ENCODE peak calls at places on chromosomes 11 and 22, in four cellular contexts. M, Y, E and N are unnamed samples. For H3K36me3, the result is how much of the 10 kb centered on the place peaks cover.

GRCh38 chr11:81033779-81034550 is 1593.1 kb upstream of the TENM4 start:
- DNase-seq in M (no peak), Y (no peak), E (no peak), N (no peak)

GRCh38 chr11:7056828-7057513 is 31.8 kb upstream of the RBMXL2 start:
- DNase-seq in Y (no peak), E (no peak), M (no peak), N (no peak)

GRCh38 chr22:47064016-47064415 is 301.6 kb downstream of the TBC1D22A start:
- DNase-seq in E (no peak), M (peak), Y (no peak), N (no peak)

GRCh38 chr11:79570104-79570503 is 129.3 kb upstream of the TENM4 start:
- DNase-seq in M (no peak), Y (no peak), E (no peak), N (no peak)

GRCh38 chr11:40537734-40538133 is 921.7 kb downstream of the LRRC4C start:
- DNase-seq in M (no peak), Y (no peak), E (no peak), N (no peak)

GRCh38 chr22:23124611-23125511 is 16.9 kb downstream of the RSPH14 start:
- DNase-seq in E (no peak), Y (no peak), M (no peak), N (no peak)

GRCh38 chr11:96567667-96568066 is 177.9 kb downstream of the JRKL start:
- DNase-seq in Y (no peak), E (no peak), M (no peak), N (no peak)

GRCh38 chr11:63876616-63877015 is 37.7 kb downstream of the MARK2 start:
- DNase-seq in E (no peak), Y (no peak), M (no peak), N (no peak)

GRCh38 chr11:77776455-77776854 is 44.1 kb downstream of the RSF1 start:
- DNase-seq in M (peak), Y (no peak), E (no peak), N (no peak)

GRCh38 chr11:64355078-64355940 is 3.7 kb upstream of the RPS6KA4 start:
- DNase-seq in M (peak), E (peak), Y (peak), N (peak)

GRCh38 chr11:111939836-111940604 is 2.9 kb downstream of the DIXDC1 start:
- DNase-seq in E (no peak), Y (no peak), M (peak), N (no peak)

GRCh38 chr11:7486731-7487130 is 1.4 kb downstream of the OLFML1 start:
- DNase-seq in E (no peak), Y (no peak), M (no peak), N (no peak)

GRCh38 chr11:43756575-43756974 is 76.0 kb downstream of the HSD17B12 start:
- DNase-seq in E (no peak), M (peak), Y (no peak), N (no peak)

GRCh38 chr11:13073119-13073981 is 64.2 kb downstream of the RASSF10 start:
- DNase-seq in E (no peak), M (peak), Y (no peak), N (no peak)

GRCh38 chr11:8593455-8593854 is 573 bp downstream of the STK33 start:
- DNase-seq in Y (no peak), E (no peak), M (peak), N (no peak)

GRCh38 chr22:29306830-29307657 is 594 bp downstream of the GAS2L1 start:
- DNase-seq in E (no peak), M (peak), Y (peak), N (peak)

GRCh38 chr11:59802639-59803176 is 7.9 kb downstream of the MRPL16 start:
- DNase-seq in E (peak), Y (no peak), M (no peak), N (no peak)

GRCh38 chr22:42960146-42960509 is 54.8 kb downstream of the PACSIN2 start:
- DNase-seq in E (no peak), M (no peak), Y (no peak), N (no peak)

GRCh38 chr22:30238661-30239420 is 7.7 kb downstream of the LIF start:
- DNase-seq in E (no peak), Y (no peak), M (peak), N (peak)

GRCh38 chr22:22886546-22886945 is 1.1 kb upstream of the IGLL5 start:
- DNase-seq in Y (no peak), M (peak), E (peak), N (no peak)

GRCh38 chr22:24554316-24555159 is at the start of gene GUCD1:
- DNase-seq in M (peak), Y (peak), E (peak), N (no peak)

GRCh38 chr11:95897731-95898130 is 26.2 kb downstream of the MTMR2 start:
- DNase-seq in Y (no peak), E (no peak), M (peak), N (no peak)

GRCh38 chr22:36252754-36253522 is at the start of gene APOL1:
- DNase-seq in M (no peak), E (peak), Y (no peak), N (peak)

GRCh38 chr11:113201055-113201818 is 113.1 kb upstream of the TTC12 start:
- DNase-seq in M (no peak), Y (no peak), E (no peak), N (no peak)

GRCh38 chr22:34281738-34282137 is 361.5 kb upstream of the LARGE1 start:
- DNase-seq in M (no peak), Y (no peak), E (no peak), N (no peak)

GRCh38 chr22:22834204-22834603 is 53.4 kb upstream of the IGLL5 start:
- DNase-seq in E (no peak), M (no peak), Y (no peak), N (no peak)

GRCh38 chr11:65742353-65742752 is 21.8 kb upstream of the RNASEH2C start:
- DNase-seq in Y (no peak), M (no peak), E (no peak), N (no peak)
- H3K36me3 ChIP-seq in Y (under half), M (under half), E (under half), N (under half)

DNA sequence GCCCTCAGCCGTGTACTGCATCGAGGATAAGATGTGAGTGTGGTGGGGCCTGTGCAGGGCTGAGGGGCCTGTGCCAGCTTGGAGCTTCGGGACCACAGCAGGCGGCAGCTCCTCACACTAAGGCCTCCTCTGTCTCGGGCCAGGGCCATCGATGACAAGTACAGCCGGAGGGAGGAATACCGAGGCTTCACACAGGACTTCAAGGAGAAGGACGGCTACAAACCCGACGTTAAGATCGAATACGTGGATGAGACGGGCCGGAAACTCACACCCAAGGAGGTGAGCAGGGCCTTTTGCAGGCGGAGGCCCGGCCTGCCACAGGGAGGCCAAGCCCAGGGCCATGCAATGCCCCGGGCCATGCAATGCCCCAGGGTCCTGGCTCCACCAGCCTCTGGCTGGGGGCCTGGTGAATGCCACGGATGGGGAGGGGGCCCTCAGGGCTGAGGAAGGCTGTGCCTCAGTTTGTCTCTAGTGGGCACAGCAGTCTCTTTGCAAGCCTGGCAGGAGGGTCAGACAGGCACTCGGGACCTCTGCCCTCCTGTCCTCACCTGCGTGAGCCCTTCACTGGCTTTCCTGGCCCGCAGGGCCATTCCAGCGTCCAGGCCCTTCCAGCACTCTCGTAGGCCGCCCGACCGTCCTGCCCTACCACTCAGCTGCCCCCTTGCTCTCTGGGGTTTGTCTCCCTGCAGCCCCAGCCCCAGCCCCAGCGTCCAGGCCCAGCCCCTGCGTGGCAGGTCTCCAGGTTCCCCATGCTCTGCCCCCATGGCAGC is 16.3 kb downstream of the SART1 start:
- DNase-seq in M (peak), Y (no peak), E (no peak), N (no peak)
- H3K36me3 ChIP-seq in M (half or more), Y (half or more), E (under half), N (under half)

DNA sequence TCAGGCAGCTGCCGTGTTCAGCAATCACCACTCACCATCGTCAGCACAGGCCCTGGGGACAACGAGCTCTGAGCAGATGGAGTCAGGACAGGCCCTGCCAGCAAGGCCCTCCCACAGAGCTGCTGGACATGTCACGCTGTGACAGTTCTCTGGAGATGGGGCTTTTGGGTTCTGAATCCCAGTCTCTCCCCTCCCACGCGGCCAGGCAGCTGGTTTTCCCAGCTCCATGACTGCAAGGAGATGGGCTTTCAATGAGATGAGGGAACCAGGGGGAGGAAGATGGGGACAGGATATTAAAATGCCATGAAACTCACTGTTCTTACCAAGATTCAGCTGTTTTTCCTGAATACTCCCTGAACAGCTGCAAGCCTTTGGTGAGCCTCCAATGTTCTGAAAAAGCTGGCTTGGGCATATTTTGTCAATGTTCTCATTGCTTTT is 305.9 kb downstream of the BRD1 start:
- DNase-seq in E (no peak), M (peak), Y (no peak), N (peak)
- H3K36me3 ChIP-seq in E (under half), M (under half), Y (under half), N (under half)

GRCh38 chr22:50218153-50218995 is 17.6 kb downstream of the SELENOO start:
- DNase-seq in M (no peak), E (no peak), Y (no peak), N (peak)

GRCh38 chr22:50216684-50217520 is 16.1 kb downstream of the SELENOO start:
- DNase-seq in E (no peak), M (no peak), Y (no peak), N (peak)

GRCh38 chr22:50217543-50218152 is 16.8 kb downstream of the SELENOO start:
- DNase-seq in E (no peak), M (no peak), Y (no peak), N (no peak)

GRCh38 chr22:50215297-50216049 is 14.7 kb downstream of the SELENOO start:
- DNase-seq in E (no peak), M (no peak), Y (no peak), N (no peak)

DNA sequence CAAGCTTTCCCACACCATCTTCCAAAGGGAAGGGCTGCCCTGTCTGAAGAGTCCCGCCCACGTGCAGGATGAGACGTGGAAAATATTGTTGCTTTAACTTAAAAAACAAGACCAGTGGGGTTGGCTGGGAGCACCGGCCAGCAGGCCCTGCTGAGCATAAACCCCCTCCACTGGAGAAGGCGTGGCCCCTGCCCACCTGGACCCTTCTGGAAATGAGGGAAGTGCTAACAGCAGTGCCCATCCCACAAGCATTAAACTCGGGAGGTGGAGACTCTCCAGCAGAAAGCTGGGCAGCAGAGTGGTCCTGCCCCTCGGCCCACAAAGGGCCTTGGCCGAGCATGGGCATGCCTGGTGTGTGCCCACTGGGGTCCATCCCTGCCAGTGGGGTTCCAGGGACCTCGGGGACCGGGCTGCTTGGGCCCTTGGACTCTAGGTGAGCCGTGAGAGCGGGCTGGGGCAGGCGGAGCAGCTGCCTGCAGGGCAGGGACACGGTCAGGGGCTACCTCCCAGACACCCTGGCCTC is 15.4 kb downstream of the SELENOO start:
- DNase-seq in Y (no peak), E (no peak), M (no peak), N (no peak)
- H3K36me3 ChIP-seq in Y (half or more), E (under half), M (half or more), N (under half)

DNA sequence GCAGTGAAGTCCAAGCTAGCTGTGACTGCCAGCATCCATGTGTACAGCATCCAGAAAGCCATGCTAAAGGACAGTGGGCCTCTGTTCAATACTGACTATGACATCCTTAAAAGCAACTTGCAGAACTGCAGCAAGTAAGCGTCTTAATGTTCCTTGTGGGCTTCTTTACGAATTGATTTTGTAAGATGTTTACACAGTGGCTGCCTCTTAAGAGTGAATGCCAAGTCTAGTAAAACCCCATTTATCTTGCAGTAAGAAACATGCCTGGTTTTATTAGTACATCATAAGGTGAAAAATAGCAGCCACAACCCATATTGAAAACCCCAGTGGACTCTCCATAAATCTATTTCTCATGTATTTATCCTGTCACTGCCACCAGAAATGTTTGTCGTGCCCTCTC is 20.5 kb downstream of the POLD3 start:
- DNase-seq in Y (no peak), M (no peak), E (no peak), N (no peak)
- H3K36me3 ChIP-seq in Y (under half), M (under half), E (under half), N (under half)

DNA sequence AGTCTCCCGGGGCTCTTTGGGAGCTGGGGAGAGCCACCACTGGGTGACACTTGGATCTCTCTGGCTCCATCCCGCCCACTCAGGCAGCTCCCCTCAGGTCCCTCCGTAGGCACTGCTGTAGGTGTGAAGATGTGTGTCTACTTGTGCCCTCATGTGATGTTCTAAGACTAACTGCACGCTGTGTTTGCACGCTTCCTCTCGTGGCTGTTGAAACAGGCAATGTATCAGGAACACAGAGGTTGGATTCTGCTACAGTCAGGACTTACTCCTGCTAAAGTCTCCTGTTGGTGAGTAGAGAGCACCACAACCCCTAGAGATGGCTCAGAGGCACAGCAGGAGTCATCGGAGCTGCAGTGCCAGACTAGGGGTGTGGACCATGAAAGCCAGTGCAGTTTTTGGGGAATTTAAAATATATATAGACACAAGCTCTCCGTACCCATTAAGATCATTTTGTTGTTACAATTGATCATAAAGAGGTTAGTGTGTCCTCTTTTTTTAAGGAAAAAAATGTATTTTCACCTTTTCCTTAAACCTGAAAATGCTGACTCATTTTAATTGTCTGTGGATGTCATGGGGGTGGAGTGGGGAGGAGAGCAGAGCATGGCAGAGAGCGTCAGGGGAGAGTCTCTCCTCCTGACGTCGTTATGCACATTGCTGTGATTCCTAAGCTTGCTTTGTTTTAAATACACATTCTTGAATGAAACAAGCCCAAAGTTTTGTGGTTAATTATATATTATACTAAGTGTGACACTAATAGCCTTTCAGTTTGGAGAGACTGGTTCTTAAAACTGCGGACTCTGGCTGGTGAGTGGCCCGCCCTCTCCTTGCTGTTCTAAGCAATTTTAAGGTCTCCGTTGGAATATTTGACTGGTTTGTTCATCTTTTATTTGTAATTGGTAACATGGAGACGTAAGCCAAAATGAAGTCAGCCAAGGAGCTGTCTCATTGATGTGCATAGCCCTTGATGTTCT is 16.2 kb upstream of the CTTN start:
- DNase-seq in E (no peak), Y (no peak), M (peak), N (no peak)
- H3K36me3 ChIP-seq in E (under half), Y (half or more), M (under half), N (under half)

DNA sequence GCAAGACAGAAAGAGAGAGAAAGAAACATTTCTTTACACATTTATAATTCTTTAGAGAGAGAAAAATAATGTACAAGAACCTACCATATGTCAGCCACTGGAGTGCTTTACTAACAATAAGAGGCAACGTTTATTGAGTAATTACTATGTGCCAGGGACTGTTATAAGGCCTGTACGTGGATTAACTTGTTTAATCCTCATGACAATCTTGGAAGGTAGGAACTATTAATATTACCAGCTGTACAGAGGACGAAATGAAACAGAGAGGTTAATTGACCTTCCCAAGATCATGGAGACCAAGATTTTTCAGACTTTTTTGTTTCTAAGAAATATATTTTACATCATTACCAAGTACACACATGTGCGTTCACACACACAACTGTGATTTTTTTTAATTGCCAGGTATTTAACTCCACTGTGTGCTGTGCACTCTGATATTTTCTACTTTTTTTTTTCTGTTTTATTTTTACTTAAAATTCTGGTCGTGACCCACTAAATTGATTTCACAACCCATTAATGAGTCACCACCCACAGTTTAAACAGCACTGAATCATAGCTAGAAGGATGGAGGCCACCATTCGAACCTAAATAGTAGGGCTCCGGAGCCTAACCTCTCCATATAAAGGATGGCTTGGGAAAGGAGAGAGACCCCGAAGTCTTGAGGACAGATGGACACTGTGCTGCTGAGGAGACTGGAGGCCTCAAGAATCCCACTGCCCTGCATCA is 21.4 kb downstream of the CREB3L1 start:
- DNase-seq in Y (no peak), E (no peak), M (peak), N (no peak)
- H3K36me3 ChIP-seq in Y (under half), E (under half), M (under half), N (under half)

GRCh38 chr11:120183701-120184141 is 27.1 kb upstream of the OAF start:
- DNase-seq in M (peak), Y (no peak), E (no peak), N (no peak)
- H3K36me3 ChIP-seq in M (under half), Y (under half), E (under half), N (under half)

GRCh38 chr11:72233056-72233772 is 8.6 kb downstream of the INPPL1 start:
- DNase-seq in Y (no peak), M (peak), E (no peak), N (no peak)
- H3K36me3 ChIP-seq in Y (half or more), M (half or more), E (under half), N (half or more)

GRCh38 chr22:19360862-19361261 is 69.3 kb upstream of the CLTCL1 start:
- DNase-seq in Y (no peak), E (no peak), M (no peak), N (no peak)

GRCh38 chr22:19360300-19360792 is 68.8 kb upstream of the CLTCL1 start:
- DNase-seq in M (no peak), E (no peak), Y (no peak), N (no peak)

GRCh38 chr22:19359554-19360299 is 68.2 kb upstream of the CLTCL1 start:
- DNase-seq in E (no peak), Y (no peak), M (no peak), N (no peak)

GRCh38 chr22:19358703-19359553 is 67.4 kb upstream of the CLTCL1 start:
- DNase-seq in Y (no peak), M (no peak), E (no peak), N (no peak)

GRCh38 chr22:19361501-19362103 is 69.9 kb downstream of the HIRA start:
- DNase-seq in E (no peak), Y (no peak), M (no peak), N (no peak)
- H3K36me3 ChIP-seq in E (under half), Y (half or more), M (half or more), N (under half)